ENCODE peak calls at places on chromosomes 5 and 9, in four cellular contexts. One of them, this sample, is unnamed.

GRCh38 chr5:125719681-125720676 is 703.2 kb upstream of the GRAMD2B start:
- DNase-seq in cardiac muscle cell: no peak
- DNase-seq in IMR-90: peak; percentile 18
- DNase-seq in fibroblast of lung: peak; percentile 49
- DNase-seq in this sample: no peak

GRCh38 chr9:18487620-18488019 is 13.7 kb downstream of the ADAMTSL1 start:
- DNase-seq in IMR-90: no peak
- DNase-seq in cardiac muscle cell: no peak
- DNase-seq in fibroblast of lung: no peak
- DNase-seq in this sample: no peak

GRCh38 chr9:72583370-72583769 is 62.0 kb downstream of the TMC1 start:
- DNase-seq in cardiac muscle cell: peak; percentile 24
- DNase-seq in IMR-90: no peak
- DNase-seq in fibroblast of lung: peak; percentile 36
- DNase-seq in this sample: no peak

GRCh38 chr5:60810036-60810435 is 34.0 kb downstream of the ELOVL7 start:
- DNase-seq in cardiac muscle cell: no peak
- DNase-seq in IMR-90: no peak
- DNase-seq in fibroblast of lung: no peak
- DNase-seq in this sample: no peak

GRCh38 chr9:100601216-100601615 is 23.3 kb downstream of the CAVIN4 start:
- DNase-seq in fibroblast of lung: peak; percentile 41
- DNase-seq in cardiac muscle cell: peak; percentile 73
- DNase-seq in IMR-90: peak; percentile 55
- DNase-seq in this sample: peak; percentile 71

GRCh38 chr5:67693956-67694564 is 497.5 kb upstream of the CD180 start:
- DNase-seq in cardiac muscle cell: peak; percentile 68
- DNase-seq in IMR-90: no peak
- DNase-seq in fibroblast of lung: peak; percentile 44
- DNase-seq in this sample: peak; percentile 10

GRCh38 chr5:135179308-135179980 is 145.4 kb upstream of the PITX1 start:
- DNase-seq in IMR-90: no peak
- DNase-seq in fibroblast of lung: no peak
- DNase-seq in cardiac muscle cell: no peak
- DNase-seq in this sample: no peak

GRCh38 chr9:128304971-128305288 is 17.3 kb downstream of the TRUB2 start:
- DNase-seq in IMR-90: peak; percentile 56
- DNase-seq in fibroblast of lung: peak; percentile 50
- DNase-seq in cardiac muscle cell: no peak
- DNase-seq in this sample: no peak

GRCh38 chr5:127595484-127596368 is 53.2 kb upstream of the CTXN3 start:
- DNase-seq in cardiac muscle cell: no peak
- DNase-seq in fibroblast of lung: no peak
- DNase-seq in IMR-90: no peak
- DNase-seq in this sample: no peak

GRCh38 chr9:109600142-109600541 is 102.0 kb upstream of the PTPN3 start:
- DNase-seq in IMR-90: peak; percentile 80
- DNase-seq in fibroblast of lung: peak; percentile 99
- DNase-seq in cardiac muscle cell: peak; percentile 98
- DNase-seq in this sample: no peak

GRCh38 chr5:1168751-1169607 is 32.4 kb upstream of the SLC6A19 start:
- DNase-seq in fibroblast of lung: no peak
- DNase-seq in cardiac muscle cell: no peak
- DNase-seq in IMR-90: no peak
- DNase-seq in this sample: no peak

GRCh38 chr5:123665822-123666371 is 153.9 kb downstream of the CSNK1G3 start:
- DNase-seq in fibroblast of lung: no peak
- DNase-seq in cardiac muscle cell: no peak
- DNase-seq in IMR-90: no peak
- DNase-seq in this sample: no peak

GRCh38 chr5:100899675-100900074 is 3.4 kb downstream of the ST8SIA4 start:
- DNase-seq in IMR-90: no peak
- DNase-seq in fibroblast of lung: no peak
- DNase-seq in cardiac muscle cell: no peak
- DNase-seq in this sample: no peak
- H3K4me1 ChIP-seq in IMR-90: no peaks in the 10 kb centered on the region
- H3K4me1 ChIP-seq in fibroblast of lung: no peaks in the 10 kb centered on the region
- H3K4me1 ChIP-seq in cardiac muscle cell: no peaks in the 10 kb centered on the region
- H3K4me1 ChIP-seq in this sample: peaks cover 2% of the 10 kb centered on the region

GRCh38 chr9:136700959-136701664 is 11.3 kb upstream of the DIPK1B start:
- DNase-seq in cardiac muscle cell: no peak
- DNase-seq in fibroblast of lung: no peak
- DNase-seq in IMR-90: peak; percentile 16
- DNase-seq in this sample: peak; percentile 72
- H3K4me3 ChIP-seq in cardiac muscle cell: no peak overlapping the region
- H3K4me3 ChIP-seq in fibroblast of lung: no peak overlapping the region
- H3K4me3 ChIP-seq in IMR-90: no peak overlapping the region
- H3K4me3 ChIP-seq in this sample: peak overlapping the region; percentile 17

DNA sequence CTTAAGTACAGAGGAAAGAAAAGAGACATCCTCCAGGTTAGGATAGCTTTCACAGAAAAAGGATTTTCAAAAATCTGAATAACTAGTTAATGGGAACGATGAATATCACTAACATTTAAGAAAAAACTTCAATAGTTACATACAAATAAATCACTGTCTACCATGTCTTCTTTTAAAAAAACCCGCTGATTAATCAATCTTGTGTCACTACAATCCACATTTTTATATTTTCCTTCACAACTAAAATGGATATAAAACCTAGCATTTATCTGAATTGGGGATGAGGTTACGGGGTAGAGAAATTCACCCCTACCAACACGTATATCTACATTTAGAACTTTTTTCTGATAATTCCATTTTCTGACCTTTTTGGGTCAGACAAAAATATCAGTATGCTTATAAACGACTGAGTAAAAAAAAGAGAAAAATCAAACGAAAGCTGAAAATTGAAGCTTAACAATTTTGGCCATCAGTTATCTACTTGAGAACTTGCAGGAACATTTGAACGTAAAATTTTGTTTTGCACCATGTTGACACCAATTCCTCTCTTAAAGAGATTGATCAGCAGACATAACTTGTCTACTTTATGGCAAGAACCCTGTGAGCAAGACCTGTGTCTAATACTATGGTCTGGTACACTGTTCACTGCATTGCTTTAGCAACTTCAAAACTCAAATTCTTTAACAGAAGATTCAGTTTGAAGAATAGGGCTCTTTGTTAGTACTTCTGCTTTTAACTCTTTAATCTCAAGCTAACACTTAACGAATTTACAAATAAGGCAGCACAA is 4.8 kb downstream of the NR3C1 start:
- DNase-seq in cardiac muscle cell: peak; percentile 29
- DNase-seq in fibroblast of lung: no peak
- DNase-seq in IMR-90: peak; percentile 12
- DNase-seq in this sample: no peak
- H3K27ac ChIP-seq in cardiac muscle cell: no peak overlapping the region
- H3K27ac ChIP-seq in fibroblast of lung: peak overlapping the region; percentile 90
- H3K27ac ChIP-seq in IMR-90: no peak overlapping the region
- H3K27ac ChIP-seq in this sample: peak overlapping the region; percentile 11

DNA sequence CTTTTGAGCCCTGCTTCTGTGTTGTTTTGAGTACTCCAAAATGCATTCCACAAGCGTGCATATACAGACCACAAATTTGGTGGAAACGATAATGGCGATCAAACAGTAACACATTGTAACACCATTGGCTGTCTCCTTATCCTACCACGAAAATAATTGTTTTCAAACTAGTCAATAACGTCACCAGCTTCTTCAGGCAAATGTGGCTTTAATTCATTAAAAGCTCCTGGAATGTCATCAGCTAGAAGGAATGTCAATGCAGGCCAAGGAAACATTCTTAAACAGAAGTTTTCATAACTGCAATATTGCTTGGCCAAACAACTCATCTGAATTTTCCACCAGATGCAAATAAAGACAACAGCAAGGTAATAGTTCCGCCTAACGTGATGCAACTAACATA is 71.6 kb upstream of the XPA start:
- DNase-seq in cardiac muscle cell: peak; percentile 24
- DNase-seq in IMR-90: peak; percentile 52
- DNase-seq in fibroblast of lung: peak; percentile 64
- DNase-seq in this sample: no peak
- H3K4me1 ChIP-seq in cardiac muscle cell: no peaks in the 10 kb centered on the region
- H3K4me1 ChIP-seq in IMR-90: peaks cover 3% of the 10 kb centered on the region
- H3K4me1 ChIP-seq in fibroblast of lung: peaks cover 12% of the 10 kb centered on the region
- H3K4me1 ChIP-seq in this sample: no peaks in the 10 kb centered on the region

DNA sequence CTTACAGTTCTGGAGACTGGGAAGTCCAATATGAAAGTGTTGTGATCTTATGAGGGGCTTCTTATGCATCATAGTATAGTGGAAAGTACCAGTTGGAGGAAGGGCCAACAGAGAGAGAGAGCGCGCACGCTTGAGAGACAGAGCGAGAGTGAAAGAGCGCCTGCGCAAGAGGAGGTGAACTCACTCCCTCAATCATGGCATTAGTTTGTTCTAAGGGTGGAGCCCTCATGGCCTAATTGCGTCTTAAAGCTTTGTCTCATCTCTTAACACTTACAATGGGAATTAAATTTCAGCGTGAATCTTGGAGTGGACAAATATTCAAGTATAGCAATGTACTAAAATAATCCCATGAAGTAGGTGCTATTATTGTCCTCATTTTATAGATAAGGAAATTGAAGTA is 303.2 kb downstream of the OSTF1 start:
- DNase-seq in cardiac muscle cell: no peak
- DNase-seq in fibroblast of lung: no peak
- DNase-seq in IMR-90: no peak
- DNase-seq in this sample: no peak
- H3K4me3 ChIP-seq in cardiac muscle cell: no peak overlapping the region
- H3K4me3 ChIP-seq in fibroblast of lung: no peak overlapping the region
- H3K4me3 ChIP-seq in IMR-90: no peak overlapping the region
- H3K4me3 ChIP-seq in this sample: no peak overlapping the region

GRCh38 chr9:27394826-27395201 is 97.9 kb upstream of the EQTN start:
- DNase-seq in IMR-90: no peak
- DNase-seq in fibroblast of lung: no peak
- DNase-seq in cardiac muscle cell: no peak
- DNase-seq in this sample: no peak
- H3K27ac ChIP-seq in IMR-90: no peak overlapping the region
- H3K27ac ChIP-seq in fibroblast of lung: no peak overlapping the region
- H3K27ac ChIP-seq in cardiac muscle cell: no peak overlapping the region
- H3K27ac ChIP-seq in this sample: no peak overlapping the region

DNA sequence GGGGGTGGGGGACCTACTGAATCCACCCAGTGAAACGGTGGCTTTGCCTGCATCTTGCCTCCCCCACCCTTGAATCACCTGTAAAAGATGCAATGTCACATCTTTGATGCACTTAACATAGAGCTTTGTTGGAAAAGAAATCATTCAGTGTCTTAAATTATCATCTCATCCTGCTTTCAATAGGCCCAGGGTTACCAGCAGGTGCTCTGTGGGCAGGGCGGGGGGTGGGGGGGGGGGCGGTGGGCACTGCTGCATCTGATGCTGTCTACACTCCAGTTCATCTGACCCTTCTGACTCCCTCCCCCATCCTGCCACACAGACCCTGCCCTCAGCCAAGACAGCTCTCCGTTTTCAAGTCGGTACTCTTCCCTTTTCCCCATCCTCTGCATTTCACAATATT is 24.3 kb downstream of the TRAF1 start:
- DNase-seq in IMR-90: no peak
- DNase-seq in cardiac muscle cell: no peak
- DNase-seq in fibroblast of lung: no peak
- DNase-seq in this sample: no peak
- H3K4me1 ChIP-seq in IMR-90: no peaks in the 10 kb centered on the region
- H3K4me1 ChIP-seq in cardiac muscle cell: peaks cover 3% of the 10 kb centered on the region
- H3K4me1 ChIP-seq in fibroblast of lung: no peaks in the 10 kb centered on the region
- H3K4me1 ChIP-seq in this sample: no peaks in the 10 kb centered on the region

GRCh38 chr9:89623925-89624420 is 19.2 kb downstream of the GADD45G start:
- DNase-seq in IMR-90: no peak
- DNase-seq in cardiac muscle cell: no peak
- DNase-seq in fibroblast of lung: no peak
- DNase-seq in this sample: no peak
- H3K4me3 ChIP-seq in IMR-90: no peak overlapping the region
- H3K4me3 ChIP-seq in cardiac muscle cell: no peak overlapping the region
- H3K4me3 ChIP-seq in fibroblast of lung: no peak overlapping the region
- H3K4me3 ChIP-seq in this sample: no peak overlapping the region